ENCODE peak calls at places on chromosome 19, in ten cellular contexts. Q, K, T, W, A, J, X, N, B and F are unnamed samples.

GRCh38 chr19:27720155-27720554 is 1492.8 kb downstream of the UQCRFS1 start:
- DNase-seq in Q (no peak), K (no peak), T (no peak), W (no peak), A (peak; percentile 36), J (no peak), X (no peak), N (no peak), B (no peak), F (no peak)

GRCh38 chr19:9673912-9674668 is 810 bp downstream of the ZNF562 start:
- DNase-seq in Q (peak; percentile 4), K (no peak), T (peak; percentile 34), W (no peak), A (no peak), J (no peak), X (peak; percentile 70), N (no peak), B (no peak), F (no peak)

GRCh38 chr19:10694706-10695105 is 6.5 kb upstream of the QTRT1 start:
- DNase-seq in Q (no peak), K (peak; percentile 32), T (no peak), W (no peak), A (no peak), J (no peak), X (no peak), N (no peak), B (no peak), F (no peak)

GRCh38 chr19:5826531-5827341 is 12.8 kb downstream of the FUT6 start:
- DNase-seq in Q (peak; percentile 49), K (peak; percentile 96), T (peak; percentile 67), W (no peak), A (peak; percentile 70), J (no peak), X (peak; percentile 37), N (no peak), B (no peak), F (no peak)

GRCh38 chr19:28980236-28980868 is 232.6 kb downstream of the UQCRFS1 start:
- DNase-seq in Q (no peak), K (no peak), T (no peak), W (no peak), A (no peak), J (no peak), X (no peak), N (no peak), B (no peak), F (no peak)

GRCh38 chr19:53192771-53193533 is at the start of gene ZNF665:
- DNase-seq in Q (peak; percentile 53), K (peak; percentile 84), T (peak; percentile 46), W (peak; percentile 60), A (peak; percentile 93), J (peak; percentile 89), X (peak; percentile 84), N (peak; percentile 60), B (peak; percentile 64), F (no peak)

GRCh38 chr19:7272856-7273578 is 21.2 kb downstream of the INSR start:
- DNase-seq in Q (no peak), K (no peak), T (no peak), W (no peak), A (no peak), J (no peak), X (no peak), N (no peak), B (no peak), F (no peak)

GRCh38 chr19:5827891-5828660 is 11.4 kb downstream of the FUT6 start:
- DNase-seq in Q (peak; percentile 97), K (peak; percentile 97), T (peak; percentile 98), W (peak; percentile 46), A (peak; percentile 83), J (peak; percentile 21), X (peak; percentile 100), N (peak; percentile 78), B (peak; percentile 82), F (peak; percentile 40)

GRCh38 chr19:296476-297225 is 5.4 kb upstream of the PLPP2 start:
- DNase-seq in Q (no peak), K (no peak), T (no peak), W (no peak), A (no peak), J (no peak), X (no peak), N (no peak), B (no peak), F (no peak)

GRCh38 chr19:50720921-50721291 is 1.3 kb upstream of the SHANK1 start:
- DNase-seq in Q (peak; percentile 18), K (no peak), T (no peak), W (no peak), A (no peak), J (no peak), X (no peak), N (no peak), B (no peak), F (no peak)

GRCh38 chr19:2546128-2547032 is 70.5 kb downstream of the GADD45B start:
- DNase-seq in Q (peak; percentile 42), K (peak; percentile 47), T (no peak), W (no peak), A (peak; percentile 97), J (peak; percentile 83), X (no peak), N (no peak), B (no peak), F (no peak)